ENCODE peak calls at places on chromosome 16, in five cellular contexts. F is IMR-90, K is H1, B is H9, P is neuronal stem cell. L is an unnamed sample.

GRCh38 chr16:10897134-10897533 is 20.1 kb downstream of the CIITA start:
- DNase-seq in F (no peak), K (no peak), B (no peak), P (no peak), L (no peak)

GRCh38 chr16:31869511-31870201 is 4.0 kb upstream of the ZNF267 start:
- DNase-seq in F (peak; percentile 92), K (no peak), B (peak; percentile 31), P (no peak), L (peak; percentile 51)

GRCh38 chr16:14502256-14502875 is 127.7 kb downstream of the PARN start:
- DNase-seq in F (no peak), K (no peak), B (no peak), P (no peak), L (no peak)

GRCh38 chr16:50550035-50550434 is 1.8 kb downstream of the NKD1 start:
- DNase-seq in F (no peak), K (no peak), B (no peak), P (no peak), L (no peak)

GRCh38 chr16:65510850-65511249 is 389.0 kb upstream of the CDH11 start:
- DNase-seq in F (peak; percentile 64), K (no peak), B (no peak), P (no peak), L (no peak)

GRCh38 chr16:86569843-86570447 is 3.3 kb downstream of the FOXC2 start:
- DNase-seq in F (no peak), K (no peak), B (no peak), P (no peak), L (no peak)

GRCh38 chr16:14628806-14629611 is 1.1 kb downstream of the PARN start:
- DNase-seq in F (no peak), K (no peak), B (no peak), P (no peak), L (no peak)

GRCh38 chr16:88376053-88376834 is 6.5 kb upstream of the ZNF469 start:
- DNase-seq in F (no peak), K (no peak), B (no peak), P (no peak), L (peak; percentile 60)

GRCh38 chr16:85675528-85675927 is 13.2 kb downstream of the GINS2 start:
- DNase-seq in F (peak; percentile 56), K (no peak), B (no peak), P (no peak), L (no peak)

GRCh38 chr16:68459457-68459856 is 11.1 kb upstream of the SMPD3 start:
- DNase-seq in F (no peak), K (no peak), B (no peak), P (no peak), L (no peak)

GRCh38 chr16:83510906-83511305 is 296.9 kb upstream of the HSBP1 start:
- DNase-seq in F (no peak), K (no peak), B (no peak), P (no peak), L (no peak)

GRCh38 chr16:57380671-57381462 is 8.6 kb downstream of the CX3CL1 start:
- DNase-seq in F (peak; percentile 11), K (no peak), B (no peak), P (no peak), L (no peak)

GRCh38 chr16:57179429-57179828 is 6.4 kb downstream of the PSME3IP1 start:
- DNase-seq in F (no peak), K (no peak), B (no peak), P (no peak), L (no peak)

GRCh38 chr16:83137326-83137770 is 510.6 kb downstream of the CDH13 start:
- DNase-seq in F (peak; percentile 83), K (no peak), B (no peak), P (peak; percentile 24), L (no peak)

GRCh38 chr16:28191364-28191985 is 20.3 kb downstream of the XPO6 start:
- DNase-seq in F (no peak), K (no peak), B (no peak), P (no peak), L (no peak)

GRCh38 chr16:74111583-74111982 is 185.0 kb upstream of the PSMD7 start:
- DNase-seq in F (no peak), K (no peak), B (no peak), P (no peak), L (no peak)

GRCh38 chr16:2496223-2497115 is 17.3 kb upstream of the ATP6V0C start:
- DNase-seq in F (no peak), K (no peak), B (no peak), P (no peak), L (no peak)

GRCh38 chr16:10608687-10609409 is 28.4 kb upstream of the EMP2 start:
- DNase-seq in F (no peak), K (no peak), B (no peak), P (no peak), L (no peak)

GRCh38 chr16:24253192-24253591 is 2.9 kb upstream of the CACNG3 start:
- DNase-seq in F (peak; percentile 38), K (peak; percentile 54), B (peak; percentile 68), P (peak; percentile 51), L (peak; percentile 24)

GRCh38 chr16:87541004-87541881 is 48.4 kb upstream of the ZCCHC14 start:
- DNase-seq in F (peak; percentile 79), K (no peak), B (no peak), P (no peak), L (no peak)

GRCh38 chr16:86142801-86143236 is 243.9 kb downstream of the IRF8 start:
- DNase-seq in F (no peak), K (no peak), B (no peak), P (no peak), L (no peak)

GRCh38 chr16:10408824-10409381 is 23.0 kb downstream of the ATF7IP2 start:
- DNase-seq in F (no peak), K (no peak), B (no peak), P (no peak), L (no peak)

GRCh38 chr16:23466162-23466885 is 13.3 kb upstream of the COG7 start:
- DNase-seq in F (peak; percentile 96), K (no peak), B (no peak), P (no peak), L (no peak)

GRCh38 chr16:87575027-87575804 is 27.1 kb upstream of the JPH3 start:
- DNase-seq in F (no peak), K (peak; percentile 77), B (peak; percentile 87), P (no peak), L (no peak)

GRCh38 chr16:61792194-61792904 is 243.9 kb downstream of the CDH8 start:
- DNase-seq in F (no peak), K (no peak), B (no peak), P (no peak), L (peak; percentile 75)

GRCh38 chr16:180101-180920 is at the start of gene HBQ1:
- DNase-seq in F (no peak), K (peak; percentile 84), B (peak; percentile 57), P (peak; percentile 31), L (no peak)

GRCh38 chr16:27867122-27868110 is 196.1 kb downstream of the GSG1L start:
- DNase-seq in F (peak; percentile 51), K (peak; percentile 99), B (peak; percentile 93), P (peak; percentile 46), L (peak; percentile 42)

GRCh38 chr16:88686439-88687253 is at the start of gene SNAI3:
- DNase-seq in F (peak; percentile 24), K (peak; percentile 98), B (peak; percentile 92), P (peak; percentile 85), L (peak; percentile 69)

GRCh38 chr16:81067166-81067565 is 9.9 kb downstream of the C16orf46 start:
- DNase-seq in F (no peak), K (no peak), B (no peak), P (no peak), L (no peak)

GRCh38 chr16:81530296-81530721 is 85.7 kb downstream of the CMIP start:
- DNase-seq in F (no peak), K (no peak), B (no peak), P (no peak), L (peak; percentile 44)

GRCh38 chr16:53034306-53034705 is 18.4 kb downstream of the CHD9NB start:
- DNase-seq in F (peak; percentile 52), K (no peak), B (no peak), P (no peak), L (peak; percentile 98)

GRCh38 chr16:59164461-59164860 is 430.3 kb upstream of the GOT2 start:
- DNase-seq in F (no peak), K (no peak), B (no peak), P (peak; percentile 17), L (no peak)

GRCh38 chr16:67677712-67678111 is 11.1 kb downstream of the C16orf86 start:
- DNase-seq in F (no peak), K (no peak), B (peak; percentile 61), P (no peak), L (peak; percentile 97)

GRCh38 chr16:66489385-66489784 is 60.5 kb downstream of the TK2 start:
- DNase-seq in F (no peak), K (no peak), B (no peak), P (no peak), L (no peak)

GRCh38 chr16:2535644-2536021 is 2.2 kb upstream of the PDPK1 start:
- DNase-seq in F (peak; percentile 93), K (no peak), B (no peak), P (no peak), L (peak; percentile 57)

GRCh38 chr16:48125888-48126287 is 29.9 kb downstream of the ABCC12 start:
- DNase-seq in F (no peak), K (no peak), B (no peak), P (no peak), L (no peak)
- H3K14ac ChIP-seq in F (peak overlapping the region; percentile 57), K (no peak overlapping the region), B (no peak overlapping the region), P (no peak overlapping the region), L (no peak overlapping the region)

GRCh38 chr16:12321363-12321762 is 344.8 kb downstream of the SNX29 start:
- DNase-seq in F (no peak), K (no peak), B (no peak), P (no peak), L (no peak)

GRCh38 chr16:12317856-12318591 is 341.5 kb downstream of the SNX29 start:
- DNase-seq in F (no peak), K (no peak), B (no peak), P (no peak), L (no peak)

GRCh38 chr16:12320298-12320706 is 343.8 kb downstream of the SNX29 start:
- DNase-seq in F (peak; percentile 93), K (no peak), B (no peak), P (no peak), L (no peak)

GRCh38 chr16:12318661-12319463 is 342.3 kb downstream of the SNX29 start:
- DNase-seq in F (peak; percentile 24), K (no peak), B (no peak), P (no peak), L (peak; percentile 13)

GRCh38 chr16:12319464-12320030 is 343.0 kb downstream of the SNX29 start:
- DNase-seq in F (no peak), K (no peak), B (no peak), P (no peak), L (no peak)
- H3K14ac ChIP-seq in F (peak overlapping the region; percentile 7), K (peak overlapping the region; percentile 23), B (no peak overlapping the region), P (no peak overlapping the region), L (no peak overlapping the region)

DNA sequence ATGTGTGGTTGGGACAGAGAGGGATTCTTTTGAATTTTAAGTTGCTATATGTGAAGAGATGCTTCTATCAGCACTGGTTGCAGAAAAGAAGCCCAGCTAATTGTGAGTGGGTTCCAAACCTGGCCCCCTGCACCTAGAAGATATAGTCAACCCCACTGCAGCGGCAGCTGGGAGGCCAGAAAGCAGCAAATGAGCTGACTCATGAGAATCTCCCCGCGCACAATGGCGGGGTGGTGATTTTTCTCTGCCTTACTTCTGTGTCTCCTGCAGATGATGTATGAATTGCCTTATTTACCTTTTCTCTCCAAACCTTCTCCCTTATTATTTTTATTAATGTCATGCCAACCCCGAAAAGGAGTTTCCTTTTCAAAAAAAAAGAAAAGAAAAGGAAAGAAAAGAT is 89.7 kb downstream of the MAF start:
- DNase-seq in F (no peak), K (no peak), B (no peak), P (no peak), L (no peak)
- H3K14ac ChIP-seq in F (no peak overlapping the region), K (no peak overlapping the region), B (no peak overlapping the region), P (no peak overlapping the region), L (no peak overlapping the region)

GRCh38 chr16:21599158-21599993 is at the start of gene METTL9:
- DNase-seq in F (peak; percentile 93), K (peak; percentile 94), B (peak; percentile 94), P (peak; percentile 91), L (peak; percentile 92)
- H3K14ac ChIP-seq in F (peak within 1 kb of the TSS; percentile 99), K (no peak within 1 kb of the TSS), B (peak within 1 kb of the TSS; percentile 97), P (peak within 1 kb of the TSS; percentile 100), L (peak within 1 kb of the TSS; percentile 97)